ENCODE peak calls at places on chromosome 9, in five cellular contexts. One of them, this sample, is unnamed.

GRCh38 chr9:99141849-99142248 is 36.9 kb downstream of the TGFBR1 start:
- ATAC-seq in heart left ventricle: no peak
- ATAC-seq in IMR-90: no peak
- ATAC-seq in heart right ventricle: no peak
- ATAC-seq in upper lobe of left lung: no peak
- ATAC-seq in this sample: no peak

GRCh38 chr9:120730661-120731514 is 16.6 kb upstream of the MEGF9 start:
- ATAC-seq in heart left ventricle: peak; percentile 81
- ATAC-seq in IMR-90: peak; percentile 78
- ATAC-seq in heart right ventricle: peak; percentile 79
- ATAC-seq in upper lobe of left lung: peak; percentile 59
- ATAC-seq in this sample: peak; percentile 69

GRCh38 chr9:122562134-122562760 is 9.3 kb downstream of the OR1N2 start:
- ATAC-seq in heart left ventricle: no peak
- ATAC-seq in IMR-90: peak; percentile 54
- ATAC-seq in heart right ventricle: no peak
- ATAC-seq in upper lobe of left lung: no peak
- ATAC-seq in this sample: no peak

GRCh38 chr9:19440823-19441580 is 32.2 kb downstream of the ACER2 start:
- ATAC-seq in heart left ventricle: no peak
- ATAC-seq in IMR-90: peak; percentile 61
- ATAC-seq in heart right ventricle: no peak
- ATAC-seq in upper lobe of left lung: peak; percentile 48
- ATAC-seq in this sample: peak; percentile 79

GRCh38 chr9:11206925-11207324 is 594.1 kb upstream of the PTPRD start:
- ATAC-seq in heart left ventricle: no peak
- ATAC-seq in IMR-90: no peak
- ATAC-seq in heart right ventricle: no peak
- ATAC-seq in upper lobe of left lung: no peak
- ATAC-seq in this sample: no peak

GRCh38 chr9:103037508-103038477 is 42.7 kb downstream of the CYLC2 start:
- ATAC-seq in heart left ventricle: peak; percentile 82
- ATAC-seq in IMR-90: no peak
- ATAC-seq in heart right ventricle: peak; percentile 86
- ATAC-seq in upper lobe of left lung: no peak
- ATAC-seq in this sample: no peak

GRCh38 chr9:73845954-73846690 is 651.0 kb upstream of the RORB start:
- ATAC-seq in heart left ventricle: no peak
- ATAC-seq in IMR-90: no peak
- ATAC-seq in heart right ventricle: no peak
- ATAC-seq in upper lobe of left lung: no peak
- ATAC-seq in this sample: no peak

GRCh38 chr9:2017209-2017458 is 2.0 kb downstream of the SMARCA2 start:
- ATAC-seq in heart left ventricle: no peak
- ATAC-seq in IMR-90: no peak
- ATAC-seq in heart right ventricle: no peak
- ATAC-seq in upper lobe of left lung: peak; percentile 2
- ATAC-seq in this sample: peak; percentile 2

GRCh38 chr9:20692554-20692953 is 8.5 kb downstream of the FOCAD start:
- ATAC-seq in heart left ventricle: no peak
- ATAC-seq in IMR-90: peak; percentile 96
- ATAC-seq in heart right ventricle: no peak
- ATAC-seq in upper lobe of left lung: no peak
- ATAC-seq in this sample: no peak

DNA sequence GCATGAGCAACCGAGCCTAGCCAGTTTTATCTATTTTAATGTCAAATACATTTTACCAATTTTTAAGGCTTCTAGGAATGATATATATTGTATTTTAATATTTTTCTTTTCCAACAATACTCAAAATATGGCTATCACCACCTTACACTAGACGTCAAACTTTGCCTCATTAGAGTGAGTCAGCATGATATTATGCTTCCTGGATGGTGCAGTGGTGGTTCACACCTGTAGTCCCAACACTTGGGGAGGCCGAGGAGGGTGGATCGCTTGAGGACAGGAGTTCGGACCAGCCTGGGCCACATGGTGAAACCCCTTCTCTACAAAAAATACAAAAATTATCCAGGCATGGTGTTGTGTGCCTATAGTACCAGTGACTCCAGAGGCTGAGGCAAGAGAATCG is 7.3 kb upstream of the CDC14B start:
- ATAC-seq in heart left ventricle: no peak
- ATAC-seq in IMR-90: peak; percentile 27
- ATAC-seq in heart right ventricle: no peak
- ATAC-seq in upper lobe of left lung: no peak
- ATAC-seq in this sample: no peak
- H3K4me1 ChIP-seq in heart left ventricle: no peaks in the 10 kb centered on the region
- H3K4me1 ChIP-seq in IMR-90: peaks cover 4% of the 10 kb centered on the region
- H3K4me1 ChIP-seq in heart right ventricle: no peaks in the 10 kb centered on the region
- H3K4me1 ChIP-seq in upper lobe of left lung: no peaks in the 10 kb centered on the region
- H3K4me1 ChIP-seq in this sample: no peaks in the 10 kb centered on the region

DNA sequence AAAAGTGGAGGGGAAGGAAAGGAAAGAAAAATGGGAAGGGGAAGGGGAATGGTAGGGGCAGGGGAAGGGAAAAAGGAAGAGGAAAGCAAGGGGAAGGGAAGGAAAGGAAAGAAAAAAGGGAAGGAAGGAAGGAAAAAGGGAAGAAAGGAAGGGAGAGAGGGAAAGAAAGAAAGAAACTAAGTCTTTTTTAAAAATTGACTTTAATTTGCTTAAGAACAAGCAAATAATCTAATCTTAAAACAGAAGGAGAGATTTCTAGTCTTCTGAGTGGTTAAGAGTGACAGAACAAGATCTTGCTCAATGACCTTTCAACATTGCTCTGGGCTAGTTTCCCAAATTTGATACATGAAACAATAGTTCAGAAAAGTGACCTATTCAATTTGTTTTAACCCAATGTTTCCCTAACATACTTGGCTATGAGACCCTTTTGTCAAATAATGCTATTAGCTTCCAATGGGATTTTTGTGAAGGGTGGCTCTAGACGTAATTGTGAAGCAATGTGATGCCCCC is 33.4 kb upstream of the GLIS3 start:
- ATAC-seq in heart left ventricle: no peak
- ATAC-seq in IMR-90: no peak
- ATAC-seq in heart right ventricle: no peak
- ATAC-seq in upper lobe of left lung: no peak
- ATAC-seq in this sample: no peak
- H3K27ac ChIP-seq in heart left ventricle: no peak overlapping the region
- H3K27ac ChIP-seq in IMR-90: no peak overlapping the region
- H3K27ac ChIP-seq in heart right ventricle: no peak overlapping the region
- H3K27ac ChIP-seq in upper lobe of left lung: peak overlapping the region; percentile 75
- H3K27ac ChIP-seq in this sample: peak overlapping the region; percentile 41

GRCh38 chr9:136185596-136185995 is 19.3 kb downstream of the LHX3 start:
- ATAC-seq in heart left ventricle: no peak
- ATAC-seq in IMR-90: no peak
- ATAC-seq in heart right ventricle: no peak
- ATAC-seq in upper lobe of left lung: no peak
- ATAC-seq in this sample: no peak

GRCh38 chr9:136185066-136185465 is 19.9 kb downstream of the LHX3 start:
- ATAC-seq in heart left ventricle: no peak
- ATAC-seq in IMR-90: no peak
- ATAC-seq in heart right ventricle: no peak
- ATAC-seq in upper lobe of left lung: no peak
- ATAC-seq in this sample: no peak

GRCh38 chr9:136186386-136186785 is 18.5 kb downstream of the LHX3 start:
- ATAC-seq in heart left ventricle: no peak
- ATAC-seq in IMR-90: no peak
- ATAC-seq in heart right ventricle: no peak
- ATAC-seq in upper lobe of left lung: no peak
- ATAC-seq in this sample: no peak

GRCh38 chr9:136187683-136188586 is 17.0 kb downstream of the LHX3 start:
- ATAC-seq in heart left ventricle: no peak
- ATAC-seq in IMR-90: no peak
- ATAC-seq in heart right ventricle: no peak
- ATAC-seq in upper lobe of left lung: no peak
- ATAC-seq in this sample: no peak

GRCh38 chr9:136187197-136187596 is 17.7 kb downstream of the LHX3 start:
- ATAC-seq in heart left ventricle: no peak
- ATAC-seq in IMR-90: no peak
- ATAC-seq in heart right ventricle: no peak
- ATAC-seq in upper lobe of left lung: no peak
- ATAC-seq in this sample: no peak
- H3K4me1 ChIP-seq in heart left ventricle: no peaks in the 10 kb centered on the region
- H3K4me1 ChIP-seq in IMR-90: no peaks in the 10 kb centered on the region
- H3K4me1 ChIP-seq in heart right ventricle: no peaks in the 10 kb centered on the region
- H3K4me1 ChIP-seq in upper lobe of left lung: no peaks in the 10 kb centered on the region
- H3K4me1 ChIP-seq in this sample: no peaks in the 10 kb centered on the region

GRCh38 chr9:27462434-27462833 is 61.7 kb upstream of the IFNK start:
- ATAC-seq in heart left ventricle: no peak
- ATAC-seq in IMR-90: no peak
- ATAC-seq in heart right ventricle: no peak
- ATAC-seq in upper lobe of left lung: no peak
- ATAC-seq in this sample: no peak
- H3K27ac ChIP-seq in heart left ventricle: no peak overlapping the region
- H3K27ac ChIP-seq in IMR-90: no peak overlapping the region
- H3K27ac ChIP-seq in heart right ventricle: no peak overlapping the region
- H3K27ac ChIP-seq in upper lobe of left lung: no peak overlapping the region
- H3K27ac ChIP-seq in this sample: no peak overlapping the region

DNA sequence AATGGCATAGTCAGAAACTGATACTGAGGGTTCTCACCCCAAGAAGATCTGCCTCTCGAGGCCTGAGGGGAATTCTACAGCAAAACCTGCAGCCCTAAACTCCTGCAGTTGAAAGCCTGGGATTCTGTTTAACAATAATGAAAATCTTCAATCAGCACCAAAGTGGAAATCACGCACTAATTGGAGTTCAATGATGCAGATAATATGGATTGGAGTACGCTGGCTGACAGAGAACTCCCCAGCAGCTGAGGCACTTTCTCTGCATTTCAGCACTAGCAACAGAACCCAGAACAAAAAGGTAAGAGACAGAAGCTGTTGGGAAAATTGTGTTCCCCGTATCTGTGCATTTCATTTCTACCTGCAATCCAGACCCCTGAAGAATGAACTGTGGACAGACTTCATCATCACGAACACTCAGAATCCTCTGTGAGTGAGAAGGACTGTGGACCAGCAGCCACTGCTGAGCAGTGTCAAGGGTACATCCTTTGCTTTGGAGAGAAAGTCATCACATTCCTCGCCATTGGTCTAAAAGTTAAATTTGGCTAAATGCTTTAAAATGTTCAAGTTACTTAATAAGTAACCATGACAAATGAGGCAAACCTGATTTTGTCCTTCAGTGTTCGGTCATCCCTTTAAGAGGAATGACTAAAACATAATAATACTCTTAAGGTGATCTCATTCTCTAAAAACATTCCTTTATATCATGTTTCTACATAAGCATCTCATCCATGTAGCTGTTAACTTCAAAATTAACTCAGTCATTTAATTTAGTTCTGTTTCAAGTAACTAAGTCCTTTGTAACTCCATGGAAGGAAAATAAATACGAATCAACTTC is 126.1 kb downstream of the GAS1 start:
- ATAC-seq in heart left ventricle: no peak
- ATAC-seq in IMR-90: peak; percentile 79
- ATAC-seq in heart right ventricle: no peak
- ATAC-seq in upper lobe of left lung: peak; percentile 52
- ATAC-seq in this sample: peak; percentile 39
- H3K4me1 ChIP-seq in heart left ventricle: no peaks in the 10 kb centered on the region
- H3K4me1 ChIP-seq in IMR-90: peaks cover 9% of the 10 kb centered on the region
- H3K4me1 ChIP-seq in heart right ventricle: no peaks in the 10 kb centered on the region
- H3K4me1 ChIP-seq in upper lobe of left lung: no peaks in the 10 kb centered on the region
- H3K4me1 ChIP-seq in this sample: no peaks in the 10 kb centered on the region

DNA sequence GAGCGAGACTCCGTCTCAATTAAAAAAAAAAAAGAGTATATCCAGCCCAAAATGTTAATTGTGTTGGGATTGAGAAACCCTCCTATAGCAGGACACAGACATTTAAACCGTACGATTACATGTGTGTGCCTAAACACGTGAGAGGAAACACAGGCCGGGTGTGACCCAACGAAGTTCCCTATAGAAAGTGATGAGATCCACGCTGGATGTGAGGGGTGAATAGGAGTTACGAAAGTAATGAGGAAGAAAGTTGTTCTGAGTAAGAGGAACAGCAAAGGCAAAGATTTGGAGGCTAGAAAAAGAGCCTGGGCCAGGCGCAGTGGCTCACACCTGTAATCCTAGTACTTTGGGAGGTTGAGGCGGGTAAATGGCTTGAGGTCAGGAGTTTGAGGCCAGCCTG is 13.6 kb downstream of the NAIF1 start:
- ATAC-seq in heart left ventricle: peak; percentile 27
- ATAC-seq in IMR-90: no peak
- ATAC-seq in heart right ventricle: peak; percentile 51
- ATAC-seq in upper lobe of left lung: peak; percentile 68
- ATAC-seq in this sample: peak; percentile 19
- H3K27ac ChIP-seq in heart left ventricle: no peak overlapping the region
- H3K27ac ChIP-seq in IMR-90: no peak overlapping the region
- H3K27ac ChIP-seq in heart right ventricle: no peak overlapping the region
- H3K27ac ChIP-seq in upper lobe of left lung: peak overlapping the region; percentile 57
- H3K27ac ChIP-seq in this sample: no peak overlapping the region

DNA sequence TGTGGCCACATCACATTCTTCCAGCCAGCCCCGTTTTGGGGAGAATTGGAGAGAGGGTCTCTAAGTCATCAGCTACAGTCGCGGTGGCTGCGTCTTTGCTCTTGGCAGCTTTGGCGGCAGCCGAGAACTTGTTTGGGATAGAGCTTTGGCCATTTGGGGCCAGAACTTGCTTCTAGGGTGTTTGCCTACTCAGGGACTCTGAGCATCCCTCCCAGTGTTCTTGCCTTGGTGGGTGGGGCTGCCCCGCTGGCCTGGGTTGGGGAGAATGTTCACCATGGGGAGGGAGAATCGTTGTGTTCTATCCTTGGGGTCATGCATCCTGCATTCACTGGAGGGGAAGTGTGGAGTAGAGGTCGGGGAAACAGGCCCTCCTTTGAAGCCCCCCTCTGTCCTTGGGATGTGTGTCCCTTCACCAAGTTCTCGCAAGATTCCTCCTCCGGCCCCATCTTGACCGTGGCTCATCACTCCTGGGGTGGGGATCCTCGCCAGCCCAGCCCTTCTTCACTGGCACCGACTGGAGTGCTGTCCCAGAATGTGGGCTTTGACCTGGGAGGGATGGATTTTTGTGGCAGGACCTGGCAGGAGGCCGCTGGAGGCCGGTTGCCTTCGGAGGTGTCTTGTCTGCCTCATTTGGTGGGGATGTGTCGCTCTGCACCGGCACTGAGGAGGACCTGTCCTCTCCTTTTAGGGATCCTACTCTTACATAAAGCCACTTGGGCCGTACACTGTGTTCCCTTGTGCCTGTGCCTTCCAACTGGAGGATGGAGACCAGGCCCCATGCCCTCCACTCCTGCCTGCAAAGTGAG is 3.5 kb downstream of the PHF2 start:
- ATAC-seq in heart left ventricle: peak; percentile 47
- ATAC-seq in IMR-90: no peak
- ATAC-seq in heart right ventricle: no peak
- ATAC-seq in upper lobe of left lung: no peak
- ATAC-seq in this sample: no peak
- H3K4me1 ChIP-seq in heart left ventricle: peaks cover 61% of the 10 kb centered on the region
- H3K4me1 ChIP-seq in IMR-90: peaks cover 25% of the 10 kb centered on the region
- H3K4me1 ChIP-seq in heart right ventricle: peaks cover 47% of the 10 kb centered on the region
- H3K4me1 ChIP-seq in upper lobe of left lung: peaks cover 50% of the 10 kb centered on the region
- H3K4me1 ChIP-seq in this sample: no peaks in the 10 kb centered on the region

This sample was measured in gastroesophageal sphincter.